ENCODE peak calls at places on chromosomes 7 and 10, in four cellular contexts. S, R, E and Z are unnamed samples. For H3K4me1, the result is how much of the 10 kb centered on the place peaks cover.

GRCh38 chr10:61784354-61785131 is 117.0 kb upstream of the ARID5B start:
- DNase-seq in R (peak), S (no peak), E (peak), Z (no peak)

GRCh38 chr10:107614939-107615665 is 450.6 kb upstream of the SORCS1 start:
- DNase-seq in S (no peak), E (no peak), R (peak), Z (no peak)

GRCh38 chr7:50185951-50186697 is 93.1 kb upstream of the ZPBP start:
- DNase-seq in E (no peak), S (no peak), R (no peak), Z (no peak)

GRCh38 chr7:83547526-83547925 is 101.4 kb downstream of the SEMA3E start:
- DNase-seq in R (peak), S (no peak), E (no peak), Z (no peak)

GRCh38 chr7:156759143-156759542 is 118.6 kb downstream of the RNF32 start:
- DNase-seq in R (no peak), S (no peak), E (no peak), Z (no peak)

GRCh38 chr10:131667561-131667960 is 233.2 kb upstream of the PPP2R2D start:
- DNase-seq in S (no peak), R (no peak), E (no peak), Z (no peak)

GRCh38 chr10:91552706-91553105 is 80.2 kb downstream of the PPP1R3C start:
- DNase-seq in R (peak), S (peak), E (no peak), Z (no peak)

GRCh38 chr10:42850931-42851330 is 68.3 kb downstream of the BMS1 start:
- DNase-seq in S (no peak), E (no peak), R (no peak), Z (no peak)

GRCh38 chr7:151883872-151884271 is 7.0 kb upstream of the PRKAG2 start:
- DNase-seq in S (no peak), E (no peak), R (no peak), Z (no peak)

GRCh38 chr7:131328387-131329175 is 905 bp downstream of the MKLN1 start:
- DNase-seq in E (no peak), R (peak), S (no peak), Z (no peak)

GRCh38 chr10:104306897-104307296 is 31.4 kb downstream of the ITPRIP start:
- DNase-seq in E (no peak), S (peak), R (no peak), Z (no peak)

GRCh38 chr10:97089209-97089865 is 96.4 kb downstream of the SLIT1 start:
- DNase-seq in E (no peak), R (peak), S (no peak), Z (no peak)

GRCh38 chr10:5618829-5619228 is 47.6 kb downstream of the ASB13 start:
- DNase-seq in E (peak), R (peak), S (no peak), Z (no peak)

GRCh38 chr10:90859321-90859751 is 1.5 kb upstream of the HTR7 start:
- DNase-seq in R (peak), S (no peak), E (no peak), Z (no peak)

GRCh38 chr7:106848851-106849442 is 16.1 kb upstream of the PIK3CG start:
- DNase-seq in R (peak), S (no peak), E (peak), Z (no peak)

GRCh38 chr10:4459531-4459930 is 366.5 kb upstream of the AKR1E2 start:
- DNase-seq in S (no peak), E (no peak), R (no peak), Z (no peak)

GRCh38 chr7:139734395-139734794 is 43.4 kb downstream of the HIPK2 start:
- DNase-seq in S (no peak), E (no peak), R (peak), Z (no peak)
- H3K4me1 ChIP-seq in S (under half), E (under half), R (half or more), Z (under half)

GRCh38 chr7:139828880-139829653 is at the start of gene TBXAS1:
- DNase-seq in S (no peak), R (no peak), E (no peak), Z (no peak)

GRCh38 chr7:139830292-139830691 is 1.2 kb downstream of the TBXAS1 start:
- DNase-seq in E (no peak), R (no peak), S (no peak), Z (no peak)

GRCh38 chr7:139828446-139828845 is 618 bp upstream of the TBXAS1 start:
- DNase-seq in R (no peak), S (no peak), E (no peak), Z (no peak)

GRCh38 chr7:139830779-139831498 is 1.9 kb downstream of the TBXAS1 start:
- DNase-seq in E (no peak), R (no peak), S (no peak), Z (peak)

DNA sequence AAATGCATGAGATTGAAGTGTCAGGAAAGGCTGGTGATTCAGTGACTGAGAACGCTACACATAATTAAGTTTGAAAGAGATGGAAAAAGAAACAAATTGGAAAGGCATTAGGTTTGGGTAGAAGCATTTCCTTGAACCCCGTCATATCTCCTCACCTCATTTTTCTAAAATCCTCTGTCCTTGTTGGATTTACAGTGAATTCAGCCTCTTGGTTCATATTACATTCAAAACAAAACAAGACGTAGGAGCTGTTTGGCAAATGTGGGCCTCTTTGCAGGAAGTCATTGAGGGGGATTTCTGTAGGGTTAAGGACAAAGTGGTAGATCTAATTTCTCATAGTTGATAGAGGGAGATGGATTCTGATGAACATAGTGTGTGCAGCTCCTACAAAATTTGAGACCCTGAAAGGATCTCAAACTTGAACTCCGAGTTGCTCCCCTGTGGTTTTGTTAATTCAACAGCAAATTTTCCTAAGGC is 628 bp downstream of the TBXAS1 start:
- DNase-seq in E (no peak), S (no peak), R (no peak), Z (no peak)
- H3K4me3 ChIP-seq in E (no peak), S (no peak), R (no peak), Z (no peak)

GRCh38 chr7:30274641-30275040 is 9.8 kb upstream of the ZNRF2 start:
- DNase-seq in R (no peak), E (no peak), S (no peak), Z (peak)
- H3K4me2 ChIP-seq in R (no peak), E (no peak), S (no peak), Z (peak)

GRCh38 chr10:79258894-79259293 is 88.4 kb upstream of the PPIF start:
- DNase-seq in S (no peak), R (no peak), E (no peak), Z (no peak)
- H3K4me1 ChIP-seq in S (under half), R (under half), E (under half), Z (half or more)

DNA sequence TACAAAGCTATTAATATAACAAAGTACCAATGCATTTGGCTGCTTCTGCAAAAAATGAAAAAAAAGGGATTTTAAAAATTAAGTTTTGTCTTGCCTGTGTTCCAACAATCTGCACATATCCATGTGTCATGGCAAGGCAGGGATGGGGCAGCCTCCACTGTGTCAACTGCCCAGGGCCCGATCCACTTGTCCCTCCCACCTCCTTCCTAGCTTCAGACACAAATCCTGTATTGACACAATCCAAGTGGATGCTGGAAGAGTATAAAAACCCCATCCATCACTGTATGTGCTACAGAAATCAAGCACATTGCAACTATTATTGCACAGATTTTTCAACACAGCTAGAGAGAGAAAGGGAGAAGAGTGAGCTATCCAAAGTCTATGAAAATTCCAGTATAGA is 106.5 kb downstream of the ELMO1 start:
- DNase-seq in E (no peak), S (no peak), R (no peak), Z (peak)
- H3K4me3 ChIP-seq in E (peak), S (no peak), R (no peak), Z (peak)

GRCh38 chr7:158614695-158615094 is 27.1 kb upstream of the PTPRN2 start:
- DNase-seq in S (no peak), E (no peak), R (peak), Z (peak)

GRCh38 chr7:158612546-158612945 is 24.9 kb upstream of the PTPRN2 start:
- DNase-seq in E (no peak), R (no peak), S (no peak), Z (no peak)

GRCh38 chr7:158611541-158611940 is 23.9 kb upstream of the PTPRN2 start:
- DNase-seq in R (no peak), S (no peak), E (no peak), Z (no peak)

GRCh38 chr7:158616050-158616449 is 28.4 kb upstream of the PTPRN2 start:
- DNase-seq in E (no peak), R (no peak), S (no peak), Z (no peak)

GRCh38 chr7:158613481-158613880 is 25.9 kb upstream of the PTPRN2 start:
- DNase-seq in E (no peak), R (peak), S (no peak), Z (peak)
- H3K4me2 ChIP-seq in E (no peak), R (no peak), S (no peak), Z (peak)

GRCh38 chr10:73922007-73922863 is 11.3 kb downstream of the PLAU start:
- DNase-seq in S (no peak), E (no peak), R (no peak), Z (no peak)
- H3K4me1 ChIP-seq in S (under half), E (under half), R (under half), Z (under half)

GRCh38 chr10:109972372-109973001 is 35.3 kb upstream of the ADD3 start:
- DNase-seq in E (no peak), R (no peak), S (no peak), Z (no peak)
- H3K4me3 ChIP-seq in E (no peak), R (no peak), S (no peak), Z (no peak)